ENCODE peak calls at places on chromosomes 5 and 9, in seven cellular contexts. One of them, this sample, is unnamed.

GRCh38 chr9:7536310-7536939 is 263.2 kb downstream of the DMAC1 start:
- DNase-seq in heart left ventricle: peak; percentile 42
- DNase-seq in IMR-90: peak; percentile 56
- DNase-seq in uterus: no peak
- DNase-seq in left ventricle myocardium inferior: no peak
- DNase-seq in kidney epithelial cell: peak; percentile 1
- DNase-seq in transverse colon: peak; percentile 57
- DNase-seq in this sample: no peak

GRCh38 chr5:29051509-29051908 is 2013.1 kb upstream of the CDH9 start:
- DNase-seq in IMR-90: no peak
- DNase-seq in kidney epithelial cell: no peak
- DNase-seq in uterus: no peak
- DNase-seq in heart left ventricle: no peak
- DNase-seq in left ventricle myocardium inferior: no peak
- DNase-seq in transverse colon: no peak
- DNase-seq in this sample: no peak

GRCh38 chr5:10885026-10885425 is 124.0 kb upstream of the DAP start:
- DNase-seq in transverse colon: no peak
- DNase-seq in uterus: no peak
- DNase-seq in kidney epithelial cell: peak; percentile 66
- DNase-seq in heart left ventricle: no peak
- DNase-seq in IMR-90: peak; percentile 78
- DNase-seq in left ventricle myocardium inferior: no peak
- DNase-seq in this sample: no peak

GRCh38 chr5:148820778-148821395 is 5.5 kb upstream of the ADRB2 start:
- DNase-seq in left ventricle myocardium inferior: no peak
- DNase-seq in heart left ventricle: no peak
- DNase-seq in transverse colon: no peak
- DNase-seq in IMR-90: peak; percentile 50
- DNase-seq in kidney epithelial cell: no peak
- DNase-seq in uterus: no peak
- DNase-seq in this sample: no peak

GRCh38 chr5:133663380-133664054 is 51.2 kb upstream of the FSTL4 start:
- DNase-seq in IMR-90: no peak
- DNase-seq in left ventricle myocardium inferior: no peak
- DNase-seq in heart left ventricle: no peak
- DNase-seq in transverse colon: no peak
- DNase-seq in uterus: no peak
- DNase-seq in kidney epithelial cell: no peak
- DNase-seq in this sample: no peak

GRCh38 chr9:68979538-68980314 is 34.2 kb downstream of the PRKACG start:
- DNase-seq in uterus: no peak
- DNase-seq in left ventricle myocardium inferior: peak; percentile 58
- DNase-seq in IMR-90: no peak
- DNase-seq in heart left ventricle: peak; percentile 71
- DNase-seq in transverse colon: peak; percentile 26
- DNase-seq in kidney epithelial cell: no peak
- DNase-seq in this sample: no peak

GRCh38 chr9:101530076-101530711 is 3.5 kb upstream of the RNF20 start:
- DNase-seq in kidney epithelial cell: peak; percentile 12
- DNase-seq in transverse colon: peak; percentile 77
- DNase-seq in heart left ventricle: peak; percentile 48
- DNase-seq in uterus: peak; percentile 57
- DNase-seq in IMR-90: peak; percentile 82
- DNase-seq in left ventricle myocardium inferior: peak; percentile 41
- DNase-seq in this sample: peak; percentile 32

GRCh38 chr9:37800631-37801286 is at the start of gene DCAF10:
- DNase-seq in IMR-90: peak; percentile 75
- DNase-seq in left ventricle myocardium inferior: peak; percentile 88
- DNase-seq in heart left ventricle: peak; percentile 88
- DNase-seq in kidney epithelial cell: no peak
- DNase-seq in transverse colon: peak; percentile 89
- DNase-seq in uterus: peak; percentile 85
- DNase-seq in this sample: peak; percentile 51

GRCh38 chr9:128416432-128417019 is 4.1 kb upstream of the CERCAM start:
- DNase-seq in left ventricle myocardium inferior: no peak
- DNase-seq in kidney epithelial cell: no peak
- DNase-seq in transverse colon: no peak
- DNase-seq in heart left ventricle: no peak
- DNase-seq in IMR-90: no peak
- DNase-seq in uterus: no peak
- DNase-seq in this sample: no peak

GRCh38 chr9:31394040-31394473 is 990.4 kb upstream of the ACO1 start:
- DNase-seq in transverse colon: no peak
- DNase-seq in IMR-90: no peak
- DNase-seq in uterus: no peak
- DNase-seq in kidney epithelial cell: no peak
- DNase-seq in left ventricle myocardium inferior: no peak
- DNase-seq in heart left ventricle: no peak
- DNase-seq in this sample: no peak

GRCh38 chr5:100901851-100902341 is 1.2 kb downstream of the ST8SIA4 start:
- DNase-seq in left ventricle myocardium inferior: no peak
- DNase-seq in transverse colon: peak; percentile 53
- DNase-seq in kidney epithelial cell: no peak
- DNase-seq in IMR-90: no peak
- DNase-seq in heart left ventricle: peak; percentile 60
- DNase-seq in uterus: no peak
- DNase-seq in this sample: no peak

DNA sequence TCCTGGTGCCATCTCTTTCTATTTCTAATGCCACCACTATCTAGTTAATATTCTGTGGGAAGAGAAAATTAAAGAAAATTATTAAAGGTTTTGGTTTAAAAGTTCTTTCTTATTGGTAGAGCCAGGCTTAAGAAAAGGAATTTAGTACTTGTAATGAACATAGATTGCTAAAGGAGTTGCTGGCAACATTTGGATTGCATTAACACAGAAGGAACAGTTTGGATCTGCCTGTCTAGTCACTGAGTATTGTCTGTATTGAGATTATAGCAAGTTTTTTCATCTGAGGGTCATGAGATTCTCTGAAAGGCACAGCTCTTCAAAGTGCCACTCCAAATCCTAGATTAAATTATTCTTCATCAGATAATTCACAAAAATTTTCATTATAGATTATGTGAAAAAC is 32.0 kb downstream of the FSD1L start:
- DNase-seq in uterus: no peak
- DNase-seq in heart left ventricle: no peak
- DNase-seq in transverse colon: no peak
- DNase-seq in left ventricle myocardium inferior: no peak
- DNase-seq in IMR-90: no peak
- DNase-seq in kidney epithelial cell: no peak
- DNase-seq in this sample: no peak
- TF ChIP-seq CTCF in uterus: no peak
- TF ChIP-seq CTCF in heart left ventricle: no peak
- TF ChIP-seq CTCF in transverse colon: no peak
- TF ChIP-seq CTCF in left ventricle myocardium inferior: no peak
- TF ChIP-seq CTCF in IMR-90: no peak
- TF ChIP-seq CTCF in kidney epithelial cell: no peak
- TF ChIP-seq CTCF in this sample: no peak

GRCh38 chr9:130640681-130641080 is 23.7 kb upstream of the PRDM12 start:
- DNase-seq in IMR-90: no peak
- DNase-seq in uterus: no peak
- DNase-seq in kidney epithelial cell: no peak
- DNase-seq in transverse colon: no peak
- DNase-seq in heart left ventricle: no peak
- DNase-seq in left ventricle myocardium inferior: no peak
- DNase-seq in this sample: no peak
- TF ChIP-seq CTCF in IMR-90: no peak
- TF ChIP-seq CTCF in uterus: no peak
- TF ChIP-seq CTCF in kidney epithelial cell: no peak
- TF ChIP-seq CTCF in transverse colon: no peak
- TF ChIP-seq CTCF in heart left ventricle: no peak
- TF ChIP-seq CTCF in left ventricle myocardium inferior: no peak
- TF ChIP-seq CTCF in this sample: no peak

GRCh38 chr9:135809166-135809565 is 98.2 kb downstream of the CAMSAP1 start:
- DNase-seq in IMR-90: peak; percentile 58
- DNase-seq in heart left ventricle: no peak
- DNase-seq in uterus: no peak
- DNase-seq in left ventricle myocardium inferior: no peak
- DNase-seq in transverse colon: no peak
- DNase-seq in kidney epithelial cell: no peak
- DNase-seq in this sample: no peak
- TF ChIP-seq CTCF in IMR-90: no peak
- TF ChIP-seq CTCF in heart left ventricle: no peak
- TF ChIP-seq CTCF in uterus: no peak
- TF ChIP-seq CTCF in left ventricle myocardium inferior: no peak
- TF ChIP-seq CTCF in transverse colon: no peak
- TF ChIP-seq CTCF in kidney epithelial cell: no peak
- TF ChIP-seq CTCF in this sample: no peak

DNA sequence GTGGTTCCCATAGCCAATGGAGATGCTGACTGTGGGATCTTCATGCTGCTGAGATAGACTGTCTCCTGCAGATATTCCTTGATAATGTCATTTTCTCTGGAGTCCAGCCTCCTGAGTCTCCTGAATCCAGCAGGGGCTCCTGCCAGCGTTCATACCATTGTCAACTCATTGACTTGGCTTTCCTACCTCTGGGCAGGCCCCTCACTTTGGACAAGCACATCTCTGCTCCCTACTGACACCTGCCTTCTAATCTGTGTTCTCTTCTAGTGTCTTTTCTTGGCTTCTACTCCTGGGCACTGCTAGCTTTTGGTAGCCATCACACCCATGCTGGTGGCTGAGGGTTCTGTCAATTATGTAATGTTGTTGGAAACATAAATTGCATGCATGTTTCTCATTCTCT is 138.0 kb downstream of the ADCY2 start:
- DNase-seq in uterus: no peak
- DNase-seq in left ventricle myocardium inferior: no peak
- DNase-seq in IMR-90: no peak
- DNase-seq in heart left ventricle: no peak
- DNase-seq in transverse colon: no peak
- DNase-seq in kidney epithelial cell: no peak
- DNase-seq in this sample: no peak
- TF ChIP-seq CTCF in uterus: no peak
- TF ChIP-seq CTCF in left ventricle myocardium inferior: no peak
- TF ChIP-seq CTCF in IMR-90: no peak
- TF ChIP-seq CTCF in heart left ventricle: no peak
- TF ChIP-seq CTCF in transverse colon: no peak
- TF ChIP-seq CTCF in kidney epithelial cell: no peak
- TF ChIP-seq CTCF in this sample: no peak

GRCh38 chr9:115254781-115255180 is 136.8 kb upstream of the TNC start:
- DNase-seq in kidney epithelial cell: no peak
- DNase-seq in transverse colon: no peak
- DNase-seq in IMR-90: peak; percentile 53
- DNase-seq in left ventricle myocardium inferior: no peak
- DNase-seq in heart left ventricle: peak; percentile 55
- DNase-seq in uterus: no peak
- DNase-seq in this sample: no peak

GRCh38 chr9:115254217-115254616 is 136.3 kb upstream of the TNC start:
- DNase-seq in left ventricle myocardium inferior: no peak
- DNase-seq in uterus: no peak
- DNase-seq in IMR-90: no peak
- DNase-seq in transverse colon: no peak
- DNase-seq in kidney epithelial cell: no peak
- DNase-seq in heart left ventricle: no peak
- DNase-seq in this sample: no peak

GRCh38 chr9:115250646-115251045 is 132.7 kb upstream of the TNC start:
- DNase-seq in heart left ventricle: no peak
- DNase-seq in left ventricle myocardium inferior: no peak
- DNase-seq in uterus: peak; percentile 24
- DNase-seq in transverse colon: no peak
- DNase-seq in kidney epithelial cell: peak; percentile 61
- DNase-seq in IMR-90: peak; percentile 98
- DNase-seq in this sample: no peak
- TF ChIP-seq CTCF in heart left ventricle: no peak
- TF ChIP-seq CTCF in left ventricle myocardium inferior: no peak
- TF ChIP-seq CTCF in uterus: no peak
- TF ChIP-seq CTCF in transverse colon: no peak
- TF ChIP-seq CTCF in kidney epithelial cell: no peak
- TF ChIP-seq CTCF in IMR-90: no peak
- TF ChIP-seq CTCF in this sample: no peak

This sample was measured in tibial nerve.